ENCODE peak calls at places on chromosomes 2 and 18, in five cellular contexts. One of them, this sample, is unnamed.

GRCh38 chr2:37875332-37875976 is 49.6 kb upstream of the RMDN2 start:
- DNase-seq in IMR-90: no peak
- DNase-seq in CD4-positive, alpha-beta T cell: no peak
- DNase-seq in upper lobe of right lung: no peak
- DNase-seq in AG04450: no peak
- DNase-seq in this sample: no peak

GRCh38 chr2:213001285-213001910 is 150.0 kb downstream of the IKZF2 start:
- DNase-seq in IMR-90: no peak
- DNase-seq in CD4-positive, alpha-beta T cell: no peak
- DNase-seq in upper lobe of right lung: no peak
- DNase-seq in AG04450: no peak
- DNase-seq in this sample: no peak

GRCh38 chr2:82320296-82320695 is 2015.7 kb upstream of the LRRTM1 start:
- DNase-seq in IMR-90: no peak
- DNase-seq in CD4-positive, alpha-beta T cell: no peak
- DNase-seq in upper lobe of right lung: no peak
- DNase-seq in AG04450: no peak
- DNase-seq in this sample: no peak

GRCh38 chr2:175889557-175890355 is 112.3 kb downstream of the LNPK start:
- DNase-seq in IMR-90: no peak
- DNase-seq in CD4-positive, alpha-beta T cell: no peak
- DNase-seq in upper lobe of right lung: no peak
- DNase-seq in AG04450: no peak
- DNase-seq in this sample: no peak

GRCh38 chr2:54015809-54016703 is 45.3 kb upstream of the PSME4 start:
- DNase-seq in IMR-90: peak; percentile 88
- DNase-seq in CD4-positive, alpha-beta T cell: no peak
- DNase-seq in upper lobe of right lung: no peak
- DNase-seq in AG04450: peak; percentile 69
- DNase-seq in this sample: no peak

GRCh38 chr2:23526114-23526513 is 141.1 kb downstream of the KLHL29 start:
- DNase-seq in IMR-90: no peak
- DNase-seq in CD4-positive, alpha-beta T cell: no peak
- DNase-seq in upper lobe of right lung: no peak
- DNase-seq in AG04450: no peak
- DNase-seq in this sample: no peak

GRCh38 chr2:113324684-113325160 is 46.0 kb upstream of the PAX8 start:
- DNase-seq in IMR-90: peak; percentile 48
- DNase-seq in CD4-positive, alpha-beta T cell: peak; percentile 24
- DNase-seq in upper lobe of right lung: peak; percentile 78
- DNase-seq in AG04450: peak; percentile 13
- DNase-seq in this sample: peak; percentile 79

GRCh38 chr2:83997889-83998288 is 461.2 kb downstream of the SUCLG1 start:
- DNase-seq in IMR-90: no peak
- DNase-seq in CD4-positive, alpha-beta T cell: no peak
- DNase-seq in upper lobe of right lung: no peak
- DNase-seq in AG04450: no peak
- DNase-seq in this sample: no peak

GRCh38 chr18:79815657-79816056 is 17.9 kb downstream of the KCNG2 start:
- DNase-seq in IMR-90: no peak
- DNase-seq in CD4-positive, alpha-beta T cell: no peak
- DNase-seq in upper lobe of right lung: no peak
- DNase-seq in AG04450: no peak
- DNase-seq in this sample: no peak

GRCh38 chr2:190213441-190214335 is 105.9 kb downstream of the HIBCH start:
- DNase-seq in IMR-90: no peak
- DNase-seq in CD4-positive, alpha-beta T cell: no peak
- DNase-seq in upper lobe of right lung: no peak
- DNase-seq in AG04450: no peak
- DNase-seq in this sample: no peak

GRCh38 chr2:39024833-39025232 is 96.0 kb downstream of the SOS1 start:
- DNase-seq in IMR-90: peak; percentile 46
- DNase-seq in CD4-positive, alpha-beta T cell: no peak
- DNase-seq in upper lobe of right lung: no peak
- DNase-seq in AG04450: no peak
- DNase-seq in this sample: no peak

GRCh38 chr2:40511661-40512213 is 59.8 kb upstream of the SLC8A1 start:
- DNase-seq in IMR-90: peak; percentile 80
- DNase-seq in CD4-positive, alpha-beta T cell: no peak
- DNase-seq in upper lobe of right lung: no peak
- DNase-seq in AG04450: peak; percentile 49
- DNase-seq in this sample: no peak

GRCh38 chr18:6601241-6601640 is 128.3 kb upstream of the ARHGAP28 start:
- DNase-seq in IMR-90: no peak
- DNase-seq in CD4-positive, alpha-beta T cell: no peak
- DNase-seq in upper lobe of right lung: no peak
- DNase-seq in AG04450: no peak
- DNase-seq in this sample: no peak

GRCh38 chr2:79453918-79454317 is 58.9 kb upstream of the CTNNA2 start:
- DNase-seq in IMR-90: no peak
- DNase-seq in CD4-positive, alpha-beta T cell: no peak
- DNase-seq in upper lobe of right lung: no peak
- DNase-seq in AG04450: no peak
- DNase-seq in this sample: no peak

GRCh38 chr18:69817335-69817935 is 130.2 kb downstream of the CD226 start:
- DNase-seq in IMR-90: peak; percentile 98
- DNase-seq in CD4-positive, alpha-beta T cell: no peak
- DNase-seq in upper lobe of right lung: no peak
- DNase-seq in AG04450: peak; percentile 95
- DNase-seq in this sample: no peak

GRCh38 chr2:86297382-86298147 is 39.9 kb downstream of the REEP1 start:
- DNase-seq in IMR-90: no peak
- DNase-seq in CD4-positive, alpha-beta T cell: no peak
- DNase-seq in upper lobe of right lung: no peak
- DNase-seq in AG04450: no peak
- DNase-seq in this sample: peak; percentile 57

GRCh38 chr2:101736861-101737291 is 39.4 kb downstream of the MAP4K4 start:
- DNase-seq in IMR-90: peak; percentile 80
- DNase-seq in CD4-positive, alpha-beta T cell: no peak
- DNase-seq in upper lobe of right lung: no peak
- DNase-seq in AG04450: no peak
- DNase-seq in this sample: no peak

GRCh38 chr2:240873805-240874714 is 5.4 kb downstream of the AGXT start:
- DNase-seq in IMR-90: peak; percentile 8
- DNase-seq in CD4-positive, alpha-beta T cell: no peak
- DNase-seq in upper lobe of right lung: peak; percentile 50
- DNase-seq in AG04450: no peak
- DNase-seq in this sample: no peak

GRCh38 chr2:120892271-120892966 is 156.8 kb downstream of the GLI2 start:
- DNase-seq in IMR-90: no peak
- DNase-seq in CD4-positive, alpha-beta T cell: no peak
- DNase-seq in upper lobe of right lung: no peak
- DNase-seq in AG04450: no peak
- DNase-seq in this sample: no peak

GRCh38 chr2:120894936-120895335 is 159.3 kb downstream of the GLI2 start:
- DNase-seq in IMR-90: no peak
- DNase-seq in CD4-positive, alpha-beta T cell: no peak
- DNase-seq in upper lobe of right lung: no peak
- DNase-seq in AG04450: no peak
- DNase-seq in this sample: no peak

GRCh38 chr2:120893874-120894584 is 158.4 kb downstream of the GLI2 start:
- DNase-seq in IMR-90: no peak
- DNase-seq in CD4-positive, alpha-beta T cell: no peak
- DNase-seq in upper lobe of right lung: no peak
- DNase-seq in AG04450: no peak
- DNase-seq in this sample: no peak

GRCh38 chr2:120890566-120891360 is 155.1 kb downstream of the GLI2 start:
- DNase-seq in IMR-90: no peak
- DNase-seq in CD4-positive, alpha-beta T cell: no peak
- DNase-seq in upper lobe of right lung: no peak
- DNase-seq in AG04450: no peak
- DNase-seq in this sample: no peak

DNA sequence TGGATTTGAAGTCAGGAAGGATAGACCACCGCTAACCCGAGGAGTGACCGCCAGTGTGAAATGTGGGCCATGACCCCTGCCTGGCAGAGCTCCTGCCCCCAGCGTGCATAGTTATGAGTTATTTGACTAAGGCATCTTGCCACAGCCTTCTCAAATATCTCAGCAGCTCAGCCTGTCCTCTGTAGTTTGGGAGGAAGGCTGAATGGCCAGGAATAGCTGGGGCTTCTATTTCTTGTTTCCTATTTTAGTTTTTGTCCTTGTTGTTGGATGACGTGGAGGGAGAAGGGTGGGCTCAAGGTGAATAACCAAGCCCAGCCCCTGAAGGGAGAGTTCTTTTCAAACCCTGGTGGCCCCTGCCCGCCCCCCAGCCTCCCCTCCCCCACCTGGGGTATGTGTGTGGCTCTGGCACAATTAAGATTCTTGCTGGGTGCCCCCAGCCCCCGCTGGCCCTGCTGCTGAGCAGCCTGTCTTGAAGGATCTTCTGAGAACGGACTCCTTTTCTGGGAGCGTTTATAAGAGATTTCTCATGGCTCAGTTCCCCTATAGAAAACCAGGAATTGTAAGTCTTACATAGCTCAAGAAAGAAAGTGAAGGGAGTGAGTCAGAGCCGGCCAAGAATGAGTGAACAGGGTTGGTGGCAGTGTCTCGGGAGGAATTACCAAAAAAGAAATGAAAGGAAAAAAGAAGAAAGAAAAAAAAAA is 157.4 kb downstream of the GLI2 start:
- DNase-seq in IMR-90: peak; percentile 80
- DNase-seq in CD4-positive, alpha-beta T cell: no peak
- DNase-seq in upper lobe of right lung: no peak
- DNase-seq in AG04450: peak; percentile 33
- DNase-seq in this sample: no peak
- TF ChIP-seq CTCF in IMR-90: no peak
- TF ChIP-seq CTCF in CD4-positive, alpha-beta T cell: no peak
- TF ChIP-seq CTCF in upper lobe of right lung: no peak
- TF ChIP-seq CTCF in AG04450: no peak
- TF ChIP-seq CTCF in this sample: no peak

DNA sequence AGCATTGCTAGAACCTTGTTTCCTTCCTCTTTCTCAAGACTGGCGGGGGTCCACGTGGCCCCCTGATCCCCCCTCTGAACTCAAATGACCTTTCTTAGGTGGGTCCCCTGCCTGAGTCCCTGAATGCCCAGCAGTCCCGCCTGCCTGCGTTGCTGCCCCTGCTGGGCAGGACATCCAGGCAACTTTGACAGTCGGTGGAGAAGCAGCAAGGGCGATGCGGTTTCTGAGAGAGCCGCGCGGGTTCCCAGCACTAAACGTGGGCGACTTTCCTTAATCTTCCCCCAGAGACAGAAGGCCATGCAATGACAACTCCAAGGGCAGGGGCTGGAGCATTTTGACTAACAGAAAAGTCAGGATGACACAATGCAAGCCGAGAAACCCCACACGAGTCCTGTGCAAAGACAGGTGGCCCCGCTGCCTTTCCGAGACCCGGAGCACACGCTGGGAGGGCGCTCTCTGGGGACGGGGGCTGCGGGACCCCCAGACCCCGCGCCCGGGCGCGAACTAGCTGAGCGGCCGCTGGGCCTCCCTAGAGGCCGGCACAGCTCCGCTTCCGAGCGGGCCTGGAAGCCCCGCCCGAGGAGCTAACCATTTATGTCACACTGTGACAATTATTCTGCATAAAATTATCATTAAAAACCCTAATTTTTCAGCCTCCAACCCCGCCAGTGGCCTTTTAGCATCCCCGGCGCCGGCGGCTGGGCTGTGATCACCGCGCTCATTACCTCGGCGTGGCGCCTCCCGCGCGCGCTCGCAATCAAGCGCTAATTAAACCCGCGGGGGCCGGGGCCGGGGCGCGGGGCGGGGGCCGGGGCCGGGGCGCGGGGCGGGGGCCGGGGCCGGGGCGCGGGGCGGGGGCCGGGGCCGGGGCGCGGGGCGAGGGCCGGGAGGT is 27.4 kb downstream of the ASB18 start:
- DNase-seq in IMR-90: no peak
- DNase-seq in CD4-positive, alpha-beta T cell: no peak
- DNase-seq in upper lobe of right lung: no peak
- DNase-seq in AG04450: no peak
- DNase-seq in this sample: no peak
- TF ChIP-seq CTCF in IMR-90: no peak
- TF ChIP-seq CTCF in CD4-positive, alpha-beta T cell: no peak
- TF ChIP-seq CTCF in upper lobe of right lung: no peak
- TF ChIP-seq CTCF in AG04450: no peak
- TF ChIP-seq CTCF in this sample: no peak

GRCh38 chr2:42298132-42298531 is 62.9 kb downstream of the COX7A2L start:
- DNase-seq in IMR-90: peak; percentile 60
- DNase-seq in CD4-positive, alpha-beta T cell: no peak
- DNase-seq in upper lobe of right lung: no peak
- DNase-seq in AG04450: no peak
- DNase-seq in this sample: no peak
- TF ChIP-seq CTCF in IMR-90: no peak
- TF ChIP-seq CTCF in CD4-positive, alpha-beta T cell: no peak
- TF ChIP-seq CTCF in upper lobe of right lung: no peak
- TF ChIP-seq CTCF in AG04450: no peak
- TF ChIP-seq CTCF in this sample: no peak

GRCh38 chr18:11398625-11399024 is 210.8 kb upstream of the SLC35G4 start:
- DNase-seq in IMR-90: peak; percentile 1
- DNase-seq in CD4-positive, alpha-beta T cell: no peak
- DNase-seq in upper lobe of right lung: no peak
- DNase-seq in AG04450: no peak
- DNase-seq in this sample: no peak
- TF ChIP-seq CTCF in IMR-90: peak; percentile 21
- TF ChIP-seq CTCF in CD4-positive, alpha-beta T cell: no peak
- TF ChIP-seq CTCF in upper lobe of right lung: peak; percentile 13
- TF ChIP-seq CTCF in AG04450: peak; percentile 43
- TF ChIP-seq CTCF in this sample: no peak

DNA sequence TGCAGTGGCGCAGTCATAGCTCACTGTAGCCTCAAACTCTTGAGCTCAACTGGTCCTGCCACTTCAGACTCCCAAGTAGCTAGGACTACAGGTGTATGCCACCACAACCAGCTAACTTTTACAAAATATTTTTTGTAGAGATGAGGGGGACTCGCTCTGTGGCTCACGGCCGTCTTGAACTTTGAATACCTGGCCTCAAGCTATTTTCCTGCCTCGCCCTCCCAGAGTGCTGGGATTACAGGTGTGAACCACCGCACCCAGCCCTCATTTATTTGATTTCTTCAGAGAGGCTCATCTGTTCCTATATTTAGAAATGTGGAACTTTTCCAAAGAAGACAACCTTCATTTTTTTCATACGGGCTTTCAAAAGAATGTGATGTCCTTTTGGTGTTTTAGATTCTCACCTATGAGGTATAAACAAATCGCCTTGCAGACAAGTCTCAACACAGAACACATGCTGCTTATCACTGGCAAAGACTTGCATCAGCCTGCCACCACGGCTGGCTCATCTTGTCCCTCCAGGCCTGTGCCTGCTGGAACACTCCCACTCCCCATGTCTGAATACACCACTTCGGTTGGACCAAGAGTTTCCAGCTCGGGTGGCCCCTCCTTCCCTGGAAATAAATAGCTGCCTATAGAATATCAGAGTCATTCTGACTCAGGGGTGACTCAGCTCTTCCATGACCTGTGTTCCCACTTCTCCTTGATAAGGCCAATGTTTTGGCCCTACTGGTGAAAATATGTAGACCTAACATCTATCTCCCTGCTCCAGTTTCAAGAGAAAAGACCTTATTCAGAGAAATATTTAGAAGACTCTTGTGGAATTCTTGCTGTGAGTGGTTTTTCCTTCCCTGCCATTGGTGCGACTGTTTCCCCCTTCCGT is 202.6 kb downstream of the TGIF1 start:
- DNase-seq in IMR-90: peak; percentile 99
- DNase-seq in CD4-positive, alpha-beta T cell: no peak
- DNase-seq in upper lobe of right lung: no peak
- DNase-seq in AG04450: peak; percentile 92
- DNase-seq in this sample: no peak
- TF ChIP-seq CTCF in IMR-90: peak; percentile 21
- TF ChIP-seq CTCF in CD4-positive, alpha-beta T cell: no peak
- TF ChIP-seq CTCF in upper lobe of right lung: no peak
- TF ChIP-seq CTCF in AG04450: peak; percentile 33
- TF ChIP-seq CTCF in this sample: no peak